ENCODE peak calls at places on chromosomes 16 and 17, in six cellular contexts. Z, G, C, T, D and L are unnamed samples.
A peak's percentile ranks its signal among the peaks of the same experiment; 100 is the strongest.

GRCh38 chr16:66588981-66589713 is 9.9 kb downstream of the CMTM2 start:
- DNase-seq in Z (peak; percentile 56), G (peak; percentile 58), C (no peak), T (no peak), D (no peak), L (no peak)

GRCh38 chr16:72168365-72168764 is 3.6 kb downstream of the PMFBP1 start:
- DNase-seq in Z (no peak), G (no peak), C (no peak), T (no peak), D (no peak), L (no peak)

GRCh38 chr17:1362065-1362848 is 37.8 kb downstream of the YWHAE start:
- DNase-seq in Z (no peak), G (no peak), C (no peak), T (no peak), D (no peak), L (no peak)

GRCh38 chr17:4986403-4986802 is 1.1 kb downstream of the CAMTA2 start:
- DNase-seq in Z (peak; percentile 55), G (no peak), C (no peak), T (no peak), D (no peak), L (no peak)

GRCh38 chr16:12348733-12349704 is 372.5 kb downstream of the SNX29 start:
- DNase-seq in Z (no peak), G (no peak), C (no peak), T (no peak), D (no peak), L (no peak)

GRCh38 chr16:53991181-53992056 is 287.5 kb downstream of the FTO start:
- DNase-seq in Z (no peak), G (peak; percentile 3), C (peak; percentile 52), T (no peak), D (no peak), L (no peak)

GRCh38 chr17:63150994-63151464 is 185.0 kb downstream of the TANC2 start:
- DNase-seq in Z (no peak), G (no peak), C (peak; percentile 8), T (peak; percentile 50), D (peak; percentile 55), L (peak; percentile 15)

GRCh38 chr16:79098897-79099296 is 501.6 kb downstream of the MAF start:
- DNase-seq in Z (no peak), G (no peak), C (no peak), T (no peak), D (no peak), L (no peak)

GRCh38 chr16:89061590-89062380 is 31.9 kb upstream of the ACSF3 start:
- DNase-seq in Z (no peak), G (no peak), C (no peak), T (no peak), D (no peak), L (no peak)

GRCh38 chr17:40351185-40352043 is 13.1 kb downstream of the GJD3 start:
- DNase-seq in Z (no peak), G (no peak), C (peak; percentile 90), T (no peak), D (no peak), L (no peak)

GRCh38 chr17:80256034-80256350 is 4.7 kb upstream of the RNF213 start:
- DNase-seq in Z (no peak), G (no peak), C (no peak), T (no peak), D (no peak), L (no peak)

GRCh38 chr17:14464741-14465140 is 163.9 kb downstream of the HS3ST3B1 start:
- DNase-seq in Z (no peak), G (no peak), C (no peak), T (no peak), D (peak; percentile 85), L (no peak)